ENCODE peak calls at places on chromosomes 5 and 9, in four cellular contexts. F is pancreas; L is HepG2; C is stimulated activated naive CD8-positive, alpha-beta T cell treated with anti-CD3 and anti-CD28 coated beads, Interleukin-15, amount 100 ng/mL, for 72 hours. W is an unnamed sample.

GRCh38 chr5:157607371-157608161 is 32.0 kb upstream of the ADAM19 start:
- ATAC-seq in F (no peak), L (no peak), C (peak; percentile 83), W (peak; percentile 70)

GRCh38 chr5:138649316-138649720 is 74.1 kb upstream of the HSPA9 start:
- ATAC-seq in F (no peak), L (no peak), C (no peak), W (no peak)

GRCh38 chr5:9209846-9210547 is 335.9 kb downstream of the SEMA5A start:
- ATAC-seq in F (no peak), L (no peak), C (no peak), W (no peak)

GRCh38 chr9:127049044-127049443 is 73.4 kb downstream of the ANGPTL2 start:
- ATAC-seq in F (peak; percentile 49), L (no peak), C (peak; percentile 98), W (peak; percentile 99)

GRCh38 chr9:84207443-84208032 is 133.0 kb downstream of the SLC28A3 start:
- ATAC-seq in F (no peak), L (no peak), C (no peak), W (no peak)

GRCh38 chr5:110686264-110686663 is 40.2 kb downstream of the TMEM232 start:
- ATAC-seq in F (no peak), L (no peak), C (peak; percentile 64), W (peak; percentile 32)

GRCh38 chr5:148792649-148793048 is 33.8 kb upstream of the ADRB2 start:
- ATAC-seq in F (no peak), L (no peak), C (no peak), W (peak; percentile 13)

GRCh38 chr9:131667576-131667975 is 72.3 kb downstream of the RAPGEF1 start:
- ATAC-seq in F (no peak), L (no peak), C (peak; percentile 70), W (peak; percentile 74)

GRCh38 chr9:107249131-107249533 is 33.9 kb upstream of the RAD23B start:
- ATAC-seq in F (peak; percentile 62), L (peak; percentile 94), C (no peak), W (no peak)

GRCh38 chr5:4571248-4571950 is 568.7 kb upstream of the ADAMTS16 start:
- ATAC-seq in F (no peak), L (no peak), C (no peak), W (no peak)

GRCh38 chr5:172584638-172585037 is 56.4 kb upstream of the NEURL1B start:
- ATAC-seq in F (no peak), L (no peak), C (no peak), W (no peak)

GRCh38 chr5:58505971-58506640 is 14.9 kb downstream of the GAPT start:
- ATAC-seq in F (no peak), L (no peak), C (no peak), W (no peak)

GRCh38 chr5:135944967-135945560 is 9.7 kb downstream of the LECT2 start:
- ATAC-seq in F (peak; percentile 80), L (peak; percentile 57), C (no peak), W (no peak)

GRCh38 chr5:88729476-88730182 is 153.4 kb downstream of the MEF2C start:
- ATAC-seq in F (peak; percentile 90), L (peak; percentile 81), C (peak; percentile 83), W (peak; percentile 60)

GRCh38 chr9:32385135-32385884 is 867 bp downstream of the ACO1 start:
- ATAC-seq in F (no peak), L (peak; percentile 3), C (no peak), W (no peak)

GRCh38 chr5:177264178-177264577 is 39.3 kb downstream of the RAB24 start:
- ATAC-seq in F (no peak), L (no peak), C (no peak), W (no peak)

GRCh38 chr5:113770648-113771047 is 257.2 kb downstream of the YTHDC2 start:
- ATAC-seq in F (no peak), L (no peak), C (no peak), W (no peak)

GRCh38 chr5:53568868-53569267 is 8.4 kb downstream of the NDUFS4 start:
- ATAC-seq in F (no peak), L (no peak), C (no peak), W (no peak)

GRCh38 chr5:34496258-34496657 is 159.9 kb upstream of the RAI14 start:
- ATAC-seq in F (no peak), L (peak; percentile 43), C (no peak), W (no peak)

GRCh38 chr9:126788631-126789349 is 16.1 kb upstream of the ZBTB43 start:
- ATAC-seq in F (no peak), L (no peak), C (no peak), W (peak; percentile 83)